ENCODE peak calls at places on chromosome 1, in five cellular contexts. F is activated T-cell treated with anti-CD3 and anti-CD28 coated beads for 1 hour; P is SJSA1; O is stimulated activated naive B cell treated with anti-CD40 and anti-IgM and Interleukin-4, amounts not matched to agents 10 μg/mL and 1 μg/mL and 100 μg/mL, for 72 hours; M is iPS-NIHi11. G is an unnamed sample.
A peak's percentile ranks its signal among the peaks of the same experiment; 100 is the strongest.

GRCh38 chr1:224879404-224879803 is 50.1 kb upstream of the DNAH14 start:
- DNase-seq in F (no peak), O (no peak), P (peak; percentile 30), M (no peak), G (no peak)

GRCh38 chr1:8382608-8383525 is 65.0 kb downstream of the SLC45A1 start:
- DNase-seq in O (no peak), M (no peak), P (no peak), F (no peak), G (no peak)

GRCh38 chr1:202124107-202124506 is 1.4 kb downstream of the GPR37L1 start:
- DNase-seq in F (no peak), M (no peak), O (no peak), P (no peak), G (no peak)

GRCh38 chr1:119732465-119733168 is 20.9 kb downstream of the PHGDH start:
- DNase-seq in F (no peak), M (no peak), P (no peak), O (no peak), G (no peak)

GRCh38 chr1:93328809-93329477 is 16.8 kb upstream of the DR1 start:
- DNase-seq in P (peak; percentile 19), M (no peak), F (no peak), O (no peak), G (no peak)

GRCh38 chr1:64962447-64962846 is 3.9 kb downstream of the JAK1 start:
- DNase-seq in P (no peak), F (no peak), O (no peak), M (no peak), G (no peak)

GRCh38 chr1:60394436-60394835 is 320.9 kb upstream of the C1orf87 start:
- DNase-seq in M (no peak), O (no peak), F (no peak), P (no peak), G (no peak)

GRCh38 chr1:183139281-183139942 is 46.7 kb upstream of the LAMC2 start:
- DNase-seq in O (no peak), F (no peak), M (no peak), P (peak; percentile 68), G (peak; percentile 87)

GRCh38 chr1:199691540-199691939 is 336.0 kb upstream of the NR5A2 start:
- DNase-seq in F (no peak), O (no peak), P (peak; percentile 68), M (peak; percentile 42), G (peak; percentile 97)

GRCh38 chr1:185969028-185969427 is 234.8 kb downstream of the HMCN1 start:
- DNase-seq in O (no peak), P (no peak), M (no peak), F (no peak), G (no peak)

GRCh38 chr1:242454262-242455051 is 70.0 kb downstream of the PLD5 start:
- DNase-seq in F (no peak), O (no peak), P (peak; percentile 30), M (peak; percentile 57), G (no peak)

G was measured in pulmonary artery endothelial cell.